ENCODE peak calls at places on chromosome X, in nine cellular contexts. W is astrocyte; L is stimulated activated CD8-positive, alpha-beta memory T cell treated with anti-CD3 and anti-CD28 coated beads, Interleukin-4, amount 100 ng/mL, for 4 hours; K is upper lobe of left lung; X is stimulated activated CD4-positive, alpha-beta T cell treated with anti-CD3 and anti-CD28 coated beads, Interleukin-1b, Interleukin-23, amount 100 ng/mL, for 24 hours; Y is NCI-H1092; B is NCI-H460; I is cardiac muscle cell; P is activated naive CD8-positive, alpha-beta T cell treated with anti-CD3 and anti-CD28 coated beads for 36 hours. C is an unnamed sample.

GRCh38 chrX:136712631-136713030 is 64.7 kb downstream of the CD40LG start:
- DNase-seq in K (no peak), Y (no peak), B (no peak), P (no peak), X (no peak), I (no peak), W (no peak), L (no peak), C (no peak)

GRCh38 chrX:69082055-69082752 is 83.0 kb downstream of the PJA1 start:
- DNase-seq in K (no peak), W (no peak), B (no peak), I (no peak), X (no peak), Y (no peak), P (no peak), L (no peak), C (no peak)

GRCh38 chrX:68428431-68428830 is 4.9 kb downstream of the OPHN1 start:
- DNase-seq in I (no peak), Y (no peak), L (no peak), B (no peak), X (no peak), W (peak), K (no peak), P (no peak), C (no peak)

GRCh38 chrX:40474205-40474626 is 106.6 kb upstream of the ATP6AP2 start:
- DNase-seq in P (no peak), L (no peak), B (no peak), K (peak), W (no peak), I (peak), X (no peak), Y (peak), C (no peak)

GRCh38 chrX:47628980-47629379 is 750 bp downstream of the CFP start:
- DNase-seq in W (no peak), L (no peak), P (no peak), Y (no peak), X (no peak), K (no peak), B (no peak), I (no peak), C (no peak)

GRCh38 chrX:53253293-53254020 is 27.9 kb downstream of the IQSEC2 start:
- DNase-seq in B (peak), P (no peak), I (no peak), Y (no peak), X (no peak), L (no peak), K (no peak), W (no peak), C (no peak)

GRCh38 chrX:154140206-154140605 is 3.8 kb upstream of the OPN1LW start:
- DNase-seq in K (no peak), L (no peak), I (no peak), Y (no peak), P (no peak), W (no peak), X (no peak), B (no peak), C (no peak)

GRCh38 chrX:148047216-148047615 is 66.1 kb downstream of the FMR1NB start:
- DNase-seq in Y (no peak), W (no peak), P (no peak), B (no peak), L (no peak), I (no peak), X (no peak), K (no peak), C (no peak)

C was measured in caudate nucleus.